ENCODE peak calls at places on chromosome 21, in ten cellular contexts. V, R, F, C, B, M, A, H, D and Q are unnamed samples.

GRCh38 chr21:28704746-28705145 is 287.9 kb downstream of the LTN1 start:
- DNase-seq in V (no peak), R (no peak), F (no peak), C (no peak), B (no peak), M (no peak), A (peak; percentile 37), H (no peak), D (no peak), Q (no peak)

GRCh38 chr21:42159560-42160110 is 59.3 kb upstream of the ABCG1 start:
- DNase-seq in V (no peak), R (no peak), F (no peak), C (no peak), B (no peak), M (no peak), A (no peak), H (no peak), D (no peak), Q (no peak)

GRCh38 chr21:42523211-42523610 is 9.6 kb downstream of the SLC37A1 start:
- DNase-seq in V (no peak), R (no peak), F (no peak), C (no peak), B (no peak), M (no peak), A (no peak), H (no peak), D (no peak), Q (no peak)

GRCh38 chr21:33030633-33031032 is 4.9 kb downstream of the OLIG2 start:
- DNase-seq in V (no peak), R (no peak), F (no peak), C (no peak), B (no peak), M (no peak), A (no peak), H (no peak), D (no peak), Q (no peak)

GRCh38 chr21:32624726-32625125 is 12.5 kb upstream of the CFAP298 start:
- DNase-seq in V (no peak), R (no peak), F (no peak), C (peak; percentile 82), B (no peak), M (no peak), A (no peak), H (peak; percentile 21), D (no peak), Q (no peak)

GRCh38 chr21:39647476-39647875 is 34.7 kb downstream of the B3GALT5 start:
- DNase-seq in V (no peak), R (no peak), F (no peak), C (peak; percentile 92), B (no peak), M (no peak), A (no peak), H (peak; percentile 90), D (no peak), Q (no peak)

GRCh38 chr21:38645282-38645681 is 147.0 kb upstream of the ERG start:
- DNase-seq in V (no peak), R (no peak), F (no peak), C (peak; percentile 74), B (no peak), M (no peak), A (no peak), H (peak; percentile 88), D (no peak), Q (no peak)

GRCh38 chr21:33967086-33967571 is 51.5 kb upstream of the ATP5PO start:
- DNase-seq in V (no peak), R (no peak), F (no peak), C (peak; percentile 59), B (no peak), M (no peak), A (no peak), H (no peak), D (no peak), Q (no peak)

GRCh38 chr21:37322084-37322483 is 44.5 kb upstream of the DYRK1A start:
- DNase-seq in V (no peak), R (no peak), F (no peak), C (no peak), B (no peak), M (no peak), A (no peak), H (no peak), D (no peak), Q (no peak)

GRCh38 chr21:44300262-44300959 is 558 bp downstream of the PFKL start:
- DNase-seq in V (peak; percentile 63), R (peak; percentile 52), F (no peak), C (peak; percentile 30), B (peak; percentile 25), M (peak; percentile 40), A (peak; percentile 87), H (peak; percentile 74), D (peak; percentile 45), Q (peak; percentile 49)